ENCODE peak calls at places on chromosomes 1 and 21, in six cellular contexts. B is IMR-90, G is mesendoderm, D is neuronal stem cell, K is mesenchymal stem cell, R is trophoblast cell. H is an unnamed sample.

GRCh38 chr1:58576727-58577675 is at the start of gene TACSTD2:
- DNase-seq in D (no peak), R (peak; percentile 53), B (no peak), G (peak; percentile 85), K (peak; percentile 18), H (peak; percentile 83)

GRCh38 chr1:60621524-60621923 is 460.8 kb upstream of the NFIA start:
- DNase-seq in G (no peak), D (peak; percentile 12), K (no peak), B (no peak), R (no peak), H (no peak)

GRCh38 chr1:8598060-8598724 is 219.2 kb downstream of the RERE start:
- DNase-seq in G (peak; percentile 57), B (peak; percentile 78), K (peak; percentile 47), D (no peak), R (no peak), H (no peak)

GRCh38 chr1:19639999-19640362 is 4.1 kb upstream of the NBL1 start:
- DNase-seq in K (peak; percentile 51), D (no peak), R (no peak), B (peak; percentile 34), G (no peak), H (no peak)

GRCh38 chr1:110633646-110634030 is 27.5 kb upstream of the KCNA2 start:
- DNase-seq in D (no peak), B (no peak), R (no peak), G (no peak), K (no peak), H (no peak)

GRCh38 chr1:21326861-21327344 is 36.6 kb upstream of the ECE1 start:
- DNase-seq in D (no peak), R (no peak), G (no peak), B (no peak), K (peak; percentile 38), H (no peak)

GRCh38 chr1:73626326-73626725 is 571.6 kb downstream of the LRRIQ3 start:
- DNase-seq in B (no peak), K (no peak), G (no peak), D (no peak), R (no peak), H (no peak)

GRCh38 chr1:29673669-29674624 is 437.6 kb downstream of the PTPRU start:
- DNase-seq in G (peak; percentile 22), B (no peak), R (no peak), K (no peak), D (no peak), H (peak; percentile 19)

GRCh38 chr21:16072176-16072575 is 342.4 kb downstream of the USP25 start:
- DNase-seq in D (no peak), R (no peak), K (no peak), G (no peak), B (no peak), H (no peak)

GRCh38 chr1:223304931-223305330 is 59.0 kb downstream of the SUSD4 start:
- DNase-seq in R (no peak), K (no peak), B (no peak), G (no peak), D (no peak), H (no peak)

GRCh38 chr1:177164380-177165068 is at the start of gene ASTN1:
- DNase-seq in R (no peak), G (peak; percentile 54), K (no peak), D (peak; percentile 58), B (no peak), H (peak; percentile 61)

GRCh38 chr1:17520041-17520440 is 19.5 kb upstream of the ARHGEF10L start:
- DNase-seq in B (no peak), G (no peak), K (no peak), R (peak; percentile 79), D (no peak), H (no peak)
- H2BK120ac ChIP-seq in B (no peak overlapping the region), G (no peak overlapping the region), K (no peak overlapping the region), R (no peak overlapping the region), D (no peak overlapping the region), H (no peak overlapping the region)

GRCh38 chr1:26529655-26530539 is at the start of gene RPS6KA1:
- DNase-seq in B (peak; percentile 11), G (peak; percentile 76), D (peak; percentile 78), R (peak; percentile 58), K (peak; percentile 58), H (peak; percentile 82)

GRCh38 chr1:26531651-26532131 is 2.1 kb downstream of the RPS6KA1 start:
- DNase-seq in K (no peak), G (no peak), B (no peak), R (no peak), D (no peak), H (peak; percentile 42)

GRCh38 chr1:26530898-26531598 is 1.5 kb downstream of the RPS6KA1 start:
- DNase-seq in K (peak; percentile 74), D (no peak), G (peak; percentile 96), R (peak; percentile 27), B (peak; percentile 48), H (peak; percentile 94)

GRCh38 chr1:26530540-26530897 is 958 bp downstream of the RPS6KA1 start:
- DNase-seq in G (peak; percentile 32), B (no peak), R (no peak), K (no peak), D (no peak), H (peak; percentile 41)

GRCh38 chr1:26529405-26529654 is 231 bp upstream of the RPS6KA1 start:
- DNase-seq in D (no peak), B (no peak), G (peak; percentile 48), K (no peak), R (no peak), H (no peak)
- H3K18ac ChIP-seq in D (peak overlapping the region; percentile 89), B (no peak overlapping the region), G (peak overlapping the region; percentile 21), K (peak overlapping the region; percentile 18), R (peak overlapping the region; percentile 51), H (no peak overlapping the region)

DNA sequence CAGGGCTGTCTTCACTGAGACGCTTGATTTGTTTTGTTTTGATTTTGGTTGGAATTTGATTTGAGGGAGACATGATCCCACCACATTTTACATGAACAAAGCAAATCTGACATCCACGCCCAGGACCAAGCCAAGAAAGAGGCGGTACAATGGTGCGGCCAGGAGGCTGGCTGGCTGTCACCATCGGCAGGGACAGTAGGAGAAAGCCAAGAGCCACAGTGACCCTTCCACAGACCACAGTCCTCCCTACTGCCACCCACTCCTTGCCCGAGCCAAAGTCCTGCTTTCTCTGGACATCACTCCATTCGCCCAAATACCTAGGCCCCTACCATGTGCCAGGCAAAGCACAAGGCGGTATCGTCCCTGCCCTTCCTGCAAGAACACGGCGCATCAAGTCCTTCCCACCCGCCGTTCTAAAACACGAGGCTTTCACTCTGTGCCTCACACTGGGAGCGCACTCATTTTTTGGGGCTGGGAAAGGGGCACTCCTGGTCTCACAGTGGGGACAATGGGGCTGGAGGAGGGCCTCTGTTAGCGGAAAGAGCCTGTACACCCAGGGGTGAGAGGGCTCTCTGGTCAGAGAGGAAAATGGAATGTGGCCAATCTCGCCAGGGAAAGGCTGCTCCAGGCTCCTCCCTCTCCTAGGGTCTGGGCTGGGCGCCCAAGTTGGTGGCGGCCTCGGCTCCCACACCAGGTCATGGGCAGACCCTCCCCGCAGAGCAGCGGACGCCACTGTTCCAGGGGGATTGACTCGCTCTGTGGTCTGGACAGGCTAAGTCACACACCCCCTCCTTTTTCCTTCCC is 26.5 kb downstream of the SSBP3 start:
- DNase-seq in D (no peak), G (no peak), R (no peak), B (peak; percentile 22), K (no peak), H (no peak)
- H2BK120ac ChIP-seq in D (no peak overlapping the region), G (no peak overlapping the region), R (no peak overlapping the region), B (peak overlapping the region; percentile 18), K (no peak overlapping the region), H (no peak overlapping the region)

GRCh38 chr1:27027575-27028250 is 15.1 kb upstream of the TENT5B start:
- DNase-seq in D (no peak), B (no peak), G (no peak), K (no peak), R (no peak), H (no peak)

GRCh38 chr1:27025718-27026117 is 13.1 kb upstream of the TENT5B start:
- DNase-seq in R (no peak), K (no peak), B (no peak), G (no peak), D (no peak), H (no peak)

GRCh38 chr1:27029517-27029916 is 16.9 kb upstream of the TENT5B start:
- DNase-seq in D (no peak), K (no peak), R (no peak), G (no peak), B (no peak), H (no peak)

GRCh38 chr1:27031235-27032118 is 18.8 kb upstream of the TENT5B start:
- DNase-seq in B (peak; percentile 67), K (peak; percentile 71), G (peak; percentile 94), D (no peak), R (peak; percentile 76), H (peak; percentile 84)

GRCh38 chr1:27026621-27027574 is 14.2 kb upstream of the TENT5B start:
- DNase-seq in B (peak; percentile 69), K (peak; percentile 88), R (no peak), G (peak; percentile 92), D (no peak), H (peak; percentile 92)
- H3K18ac ChIP-seq in B (peak overlapping the region; percentile 7), K (peak overlapping the region; percentile 87), R (no peak overlapping the region), G (no peak overlapping the region), D (peak overlapping the region; percentile 73), H (peak overlapping the region; percentile 32)

GRCh38 chr1:41708332-41708731 is 210.4 kb downstream of the HIVEP3 start:
- DNase-seq in G (no peak), K (no peak), D (no peak), B (no peak), R (no peak), H (no peak)
- H2BK120ac ChIP-seq in G (no peak overlapping the region), K (no peak overlapping the region), D (no peak overlapping the region), B (no peak overlapping the region), R (no peak overlapping the region), H (no peak overlapping the region)